ENCODE peak calls at places on chromosome 15, in seven cellular contexts. S is HFFc6, K is fibroblast of lung, J is stomach, P is GM10248, X is mesothelial cell of epicardium, B is MCF 10A. W is an unnamed sample.

GRCh38 chr15:55791576-55792400 is 48.8 kb upstream of the PRTG start:
- DNase-seq in S (peak), K (peak), J (no peak), B (peak), P (no peak), X (no peak), W (no peak)

GRCh38 chr15:39358441-39359041 is 222.3 kb upstream of the THBS1 start:
- DNase-seq in J (peak), B (no peak), S (peak), K (peak), P (no peak), X (no peak), W (no peak)

GRCh38 chr15:42498212-42499038 is 3.0 kb downstream of the SNAP23 start:
- DNase-seq in X (no peak), K (no peak), P (no peak), B (no peak), S (no peak), J (no peak), W (no peak)

GRCh38 chr15:66592505-66593218 is 26.9 kb upstream of the LCTL start:
- DNase-seq in J (peak), S (no peak), B (no peak), X (no peak), P (no peak), K (no peak), W (no peak)

GRCh38 chr15:73996939-73997338 is 2.4 kb downstream of the PML start:
- DNase-seq in P (peak), K (no peak), B (peak), J (no peak), S (peak), X (no peak), W (no peak)

GRCh38 chr15:86676002-86676401 is 596.3 kb downstream of the AGBL1 start:
- DNase-seq in K (no peak), P (no peak), S (no peak), B (no peak), X (no peak), J (no peak), W (no peak)

GRCh38 chr15:66803182-66803729 is 101.2 kb downstream of the SMAD6 start:
- DNase-seq in J (peak), S (peak), X (peak), B (peak), P (no peak), K (peak), W (no peak)

GRCh38 chr15:67146214-67146613 is 80.8 kb downstream of the SMAD3 start:
- DNase-seq in X (no peak), K (peak), B (peak), J (peak), P (no peak), S (peak), W (no peak)

GRCh38 chr15:91227062-91227461 is 127.0 kb downstream of the SV2B start:
- DNase-seq in B (no peak), P (no peak), S (no peak), X (no peak), J (no peak), K (no peak), W (no peak)

GRCh38 chr15:40550381-40551037 is 14.3 kb downstream of the CCDC32 start:
- DNase-seq in K (no peak), B (no peak), X (no peak), J (no peak), P (peak), S (no peak), W (no peak)

GRCh38 chr15:57090460-57090859 is 172.0 kb downstream of the TCF12 start:
- DNase-seq in S (no peak), X (no peak), K (peak), P (no peak), B (no peak), J (no peak), W (no peak)

GRCh38 chr15:70480196-70480856 is 283.0 kb downstream of the UACA start:
- DNase-seq in S (no peak), J (no peak), K (no peak), P (peak), X (no peak), B (no peak), W (peak)

DNA sequence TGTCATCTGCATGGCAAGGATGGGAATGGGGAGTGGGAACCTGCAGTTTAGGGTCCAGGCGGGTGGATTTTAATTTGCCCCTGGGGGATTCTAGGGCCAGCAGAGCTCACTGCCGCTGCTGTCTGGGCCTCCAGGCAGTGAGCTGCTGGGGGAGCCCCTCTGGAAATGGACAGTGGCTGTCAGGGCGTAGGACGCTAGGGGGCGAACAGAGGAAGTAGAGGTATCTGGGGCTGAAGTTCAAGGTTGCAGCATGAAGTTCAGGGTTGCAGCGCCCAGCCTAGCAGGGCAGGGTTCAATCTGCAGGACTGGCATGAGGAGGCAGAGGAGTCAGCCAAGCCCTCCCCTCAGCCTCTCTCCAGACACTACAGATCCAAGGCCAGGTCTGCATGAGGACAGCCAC is 49.5 kb downstream of the APBA2 start:
- DNase-seq in J (no peak), K (no peak), X (no peak), S (no peak), P (peak), B (no peak), W (no peak)
- TF ChIP-seq CTCF in J (no peak), K (peak), X (no peak), S (peak), P (peak), B (peak), W (no peak)

DNA sequence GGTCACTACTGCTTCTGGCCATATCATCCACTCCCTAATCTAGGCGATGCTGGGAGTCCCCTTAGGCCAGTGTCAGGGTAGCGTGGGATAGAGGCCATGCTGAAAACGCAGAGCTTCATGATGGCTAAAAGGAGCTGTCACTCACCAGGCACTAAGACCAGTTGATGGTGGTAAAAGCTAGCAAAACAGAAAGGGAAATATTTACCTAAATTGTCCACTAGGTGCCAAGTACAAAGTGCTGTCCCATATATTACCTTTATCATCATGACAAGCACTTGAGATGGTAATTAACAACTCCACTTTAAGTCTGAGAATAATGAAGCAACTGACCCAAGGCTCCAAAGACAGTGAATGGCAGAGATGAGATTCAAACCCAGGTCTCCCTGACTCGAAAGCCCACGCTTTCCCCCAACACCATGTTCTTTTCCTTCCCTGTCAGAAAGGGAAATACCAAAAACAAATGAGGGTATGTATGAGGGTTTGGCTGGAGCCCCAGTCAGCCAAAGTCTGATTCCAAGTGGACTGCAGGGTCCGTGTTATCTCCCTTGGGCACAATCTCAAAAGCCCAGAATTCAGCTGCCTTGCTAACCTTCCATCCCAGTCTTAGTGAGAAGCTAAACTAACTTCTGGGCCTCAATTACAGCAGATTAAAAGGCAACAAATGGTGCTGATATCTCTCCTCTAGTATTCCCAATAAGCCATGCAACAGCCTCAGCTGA is 84.7 kb downstream of the RBPMS2 start:
- DNase-seq in B (no peak), P (no peak), J (no peak), X (no peak), K (no peak), S (no peak), W (no peak)
- TF ChIP-seq CTCF in B (peak), P (no peak), J (no peak), X (peak), K (no peak), S (peak), W (peak)

DNA sequence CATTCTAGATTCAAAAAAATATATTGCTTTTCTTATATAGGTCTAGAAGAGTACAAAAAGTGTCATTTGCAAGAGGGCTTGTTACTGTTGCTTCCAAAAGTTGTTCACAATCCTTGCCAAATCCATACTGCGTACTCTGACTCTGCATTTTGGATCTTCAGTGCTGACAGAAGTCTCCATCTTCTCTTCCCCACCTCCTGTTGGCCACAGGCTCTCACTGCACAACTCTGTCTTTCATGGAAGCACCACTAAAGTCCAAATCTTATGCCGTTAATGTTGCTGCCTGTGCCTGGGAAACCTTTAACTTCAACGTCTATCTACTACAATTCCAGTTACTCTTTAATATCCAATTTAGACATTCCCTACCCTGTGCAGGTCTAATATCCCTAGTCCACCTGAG is 419.9 kb downstream of the NR2F2 start:
- DNase-seq in P (no peak), S (no peak), X (no peak), K (no peak), B (no peak), J (no peak), W (no peak)
- TF ChIP-seq CTCF in P (no peak), S (no peak), X (no peak), K (no peak), B (no peak), J (no peak), W (no peak)

DNA sequence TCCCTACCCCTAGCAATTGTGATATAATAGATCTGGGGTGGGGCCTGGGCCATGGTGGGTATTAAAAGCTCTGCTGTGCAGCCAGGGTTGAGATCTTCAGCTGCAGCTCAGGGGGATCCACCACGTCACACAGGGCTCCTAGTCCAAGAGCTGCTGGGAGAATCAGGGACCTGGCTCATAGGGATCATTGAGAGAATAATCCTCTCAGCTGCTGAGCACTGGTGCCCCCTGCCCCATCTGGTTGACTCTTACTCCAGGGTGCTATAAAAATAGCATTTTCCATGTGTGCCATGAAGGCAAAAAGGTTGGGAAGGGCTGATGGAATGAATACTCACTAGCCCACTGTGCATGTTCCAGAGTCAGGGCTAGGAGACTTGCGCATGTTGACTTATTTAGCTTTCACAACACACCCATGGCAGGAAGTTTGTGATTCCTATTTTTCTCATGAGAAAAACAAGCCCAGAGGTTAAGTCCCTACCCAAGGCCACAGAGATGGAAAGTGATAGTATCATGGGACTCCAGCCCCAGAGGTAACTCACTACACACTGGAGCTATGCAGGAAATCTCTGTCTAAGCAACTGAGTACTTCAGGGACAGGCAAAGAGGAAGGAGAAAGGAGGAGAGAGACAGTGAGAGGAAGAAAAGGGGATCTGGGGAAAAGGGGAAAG is 94.6 kb upstream of the HERC1 start:
- DNase-seq in J (no peak), B (no peak), X (no peak), K (no peak), P (no peak), S (no peak), W (no peak)
- TF ChIP-seq CTCF in J (no peak), B (no peak), X (no peak), K (no peak), P (no peak), S (no peak), W (no peak)

GRCh38 chr15:49521802-49522201 is 98.8 kb downstream of the FGF7 start:
- DNase-seq in J (no peak), K (peak), S (no peak), X (no peak), B (peak), P (no peak), W (no peak)
- TF ChIP-seq CTCF in J (no peak), K (peak), S (peak), X (no peak), B (no peak), P (no peak), W (no peak)

GRCh38 chr15:81107889-81108288 is 26.2 kb upstream of the CFAP161 start:
- DNase-seq in J (no peak), P (no peak), K (no peak), S (no peak), X (no peak), B (no peak), W (no peak)

GRCh38 chr15:81105521-81105920 is 28.5 kb upstream of the CFAP161 start:
- DNase-seq in X (no peak), P (no peak), S (no peak), J (no peak), B (no peak), K (no peak), W (no peak)

GRCh38 chr15:81106560-81106959 is 27.5 kb upstream of the CFAP161 start:
- DNase-seq in K (peak), P (peak), S (peak), X (no peak), J (peak), B (peak), W (no peak)

GRCh38 chr15:81111018-81111417 is 23.1 kb upstream of the CFAP161 start:
- DNase-seq in K (no peak), X (no peak), J (no peak), S (no peak), P (no peak), B (peak), W (no peak)

GRCh38 chr15:81108427-81108826 is 25.6 kb upstream of the CFAP161 start:
- DNase-seq in S (no peak), J (no peak), X (no peak), B (no peak), K (no peak), P (no peak), W (no peak)
- TF ChIP-seq CTCF in S (peak), J (no peak), X (peak), B (peak), K (peak), P (peak), W (peak)

DNA sequence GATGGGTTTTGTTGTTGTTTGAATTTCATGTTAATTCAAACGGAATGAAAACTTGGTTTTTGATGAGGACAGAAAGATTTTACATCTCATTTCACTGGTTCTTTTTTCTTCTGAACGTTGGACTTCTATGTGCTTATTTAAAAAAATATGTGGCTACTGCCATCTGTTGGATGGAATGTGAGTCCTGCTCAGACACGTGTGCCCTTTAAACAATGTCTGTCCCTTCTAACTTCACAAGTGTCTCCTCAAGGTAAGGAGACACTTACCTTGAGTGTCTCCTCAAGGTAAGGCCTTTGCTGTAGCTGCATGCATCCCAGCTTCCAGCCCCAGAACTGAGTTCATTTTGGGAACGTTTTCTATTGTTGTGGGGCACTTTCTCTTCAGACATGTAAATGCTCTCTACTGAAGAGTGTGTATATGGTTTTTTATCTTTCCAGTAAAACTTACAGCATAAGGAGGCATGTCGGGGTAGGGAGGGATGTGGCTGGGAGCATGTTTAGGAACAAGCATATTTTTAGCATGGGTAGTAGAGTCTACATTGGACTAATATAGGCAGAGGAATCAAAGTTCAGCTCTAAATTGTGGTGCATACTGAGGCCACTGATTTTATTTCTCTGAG is 63.1 kb upstream of the UBE3A start:
- DNase-seq in S (peak), B (no peak), X (no peak), J (no peak), K (peak), P (no peak), W (no peak)
- TF ChIP-seq CTCF in S (peak), B (peak), X (peak), J (no peak), K (peak), P (peak), W (peak)